ENCODE peak calls at places on chromosome 19, in eight cellular contexts. One of them, this sample, is unnamed.
A peak's percentile ranks its signal among the peaks of the same experiment; 100 is the strongest.

GRCh38 chr19:13077233-13077632 is 25.4 kb downstream of the LYL1 start:
- DNase-seq in substantia nigra: no peak
- DNase-seq in endothelial cell of umbilical vein: no peak
- DNase-seq in transverse colon: no peak
- DNase-seq in CD8-positive, alpha-beta memory T cell: no peak
- DNase-seq in heart right ventricle: no peak
- DNase-seq in CD8-positive, alpha-beta T cell: no peak
- DNase-seq in tibial nerve: no peak
- DNase-seq in this sample: peak; percentile 57

GRCh38 chr19:39405930-39406655 is 554 bp upstream of the ZFP36 start:
- DNase-seq in heart right ventricle: no peak
- DNase-seq in transverse colon: peak; percentile 89
- DNase-seq in tibial nerve: peak; percentile 82
- DNase-seq in CD8-positive, alpha-beta memory T cell: peak; percentile 73
- DNase-seq in substantia nigra: no peak
- DNase-seq in CD8-positive, alpha-beta T cell: peak; percentile 85
- DNase-seq in endothelial cell of umbilical vein: no peak
- DNase-seq in this sample: no peak

GRCh38 chr19:7441468-7442146 is 47.2 kb downstream of the PEX11G start:
- DNase-seq in heart right ventricle: no peak
- DNase-seq in transverse colon: no peak
- DNase-seq in CD8-positive, alpha-beta T cell: no peak
- DNase-seq in tibial nerve: no peak
- DNase-seq in CD8-positive, alpha-beta memory T cell: no peak
- DNase-seq in endothelial cell of umbilical vein: no peak
- DNase-seq in substantia nigra: no peak
- DNase-seq in this sample: no peak

GRCh38 chr19:35167251-35168119 is 12.9 kb downstream of the FXYD5 start:
- DNase-seq in endothelial cell of umbilical vein: no peak
- DNase-seq in CD8-positive, alpha-beta memory T cell: no peak
- DNase-seq in CD8-positive, alpha-beta T cell: no peak
- DNase-seq in heart right ventricle: no peak
- DNase-seq in transverse colon: no peak
- DNase-seq in tibial nerve: no peak
- DNase-seq in substantia nigra: no peak
- DNase-seq in this sample: no peak

GRCh38 chr19:28472843-28473242 is 740.1 kb downstream of the UQCRFS1 start:
- DNase-seq in substantia nigra: no peak
- DNase-seq in CD8-positive, alpha-beta T cell: no peak
- DNase-seq in endothelial cell of umbilical vein: no peak
- DNase-seq in transverse colon: peak; percentile 26
- DNase-seq in heart right ventricle: peak; percentile 30
- DNase-seq in CD8-positive, alpha-beta memory T cell: no peak
- DNase-seq in tibial nerve: peak; percentile 22
- DNase-seq in this sample: no peak

GRCh38 chr19:5485286-5485636 is 30.0 kb downstream of the ZNRF4 start:
- DNase-seq in substantia nigra: no peak
- DNase-seq in transverse colon: no peak
- DNase-seq in CD8-positive, alpha-beta memory T cell: no peak
- DNase-seq in tibial nerve: no peak
- DNase-seq in CD8-positive, alpha-beta T cell: no peak
- DNase-seq in heart right ventricle: no peak
- DNase-seq in endothelial cell of umbilical vein: no peak
- DNase-seq in this sample: no peak

GRCh38 chr19:51440052-51440451 is 18.2 kb downstream of the SIGLEC8 start:
- DNase-seq in tibial nerve: no peak
- DNase-seq in substantia nigra: no peak
- DNase-seq in heart right ventricle: no peak
- DNase-seq in endothelial cell of umbilical vein: no peak
- DNase-seq in CD8-positive, alpha-beta memory T cell: no peak
- DNase-seq in transverse colon: no peak
- DNase-seq in CD8-positive, alpha-beta T cell: no peak
- DNase-seq in this sample: no peak

GRCh38 chr19:34480491-34480890 is 1.1 kb upstream of the WTIP start:
- DNase-seq in endothelial cell of umbilical vein: no peak
- DNase-seq in transverse colon: no peak
- DNase-seq in CD8-positive, alpha-beta memory T cell: no peak
- DNase-seq in heart right ventricle: no peak
- DNase-seq in tibial nerve: no peak
- DNase-seq in substantia nigra: no peak
- DNase-seq in CD8-positive, alpha-beta T cell: no peak
- DNase-seq in this sample: no peak

GRCh38 chr19:49335784-49336481 is 727 bp downstream of the CD37 start:
- DNase-seq in CD8-positive, alpha-beta memory T cell: no peak
- DNase-seq in tibial nerve: no peak
- DNase-seq in transverse colon: no peak
- DNase-seq in endothelial cell of umbilical vein: no peak
- DNase-seq in CD8-positive, alpha-beta T cell: no peak
- DNase-seq in heart right ventricle: no peak
- DNase-seq in substantia nigra: no peak
- DNase-seq in this sample: no peak

GRCh38 chr19:49337267-49338022 is 2.2 kb downstream of the CD37 start:
- DNase-seq in endothelial cell of umbilical vein: no peak
- DNase-seq in tibial nerve: no peak
- DNase-seq in transverse colon: no peak
- DNase-seq in CD8-positive, alpha-beta T cell: no peak
- DNase-seq in CD8-positive, alpha-beta memory T cell: no peak
- DNase-seq in substantia nigra: no peak
- DNase-seq in heart right ventricle: no peak
- DNase-seq in this sample: no peak

GRCh38 chr19:49333426-49334288 is 1.5 kb upstream of the CD37 start:
- DNase-seq in CD8-positive, alpha-beta T cell: peak; percentile 62
- DNase-seq in heart right ventricle: no peak
- DNase-seq in tibial nerve: no peak
- DNase-seq in CD8-positive, alpha-beta memory T cell: peak; percentile 54
- DNase-seq in transverse colon: peak; percentile 68
- DNase-seq in substantia nigra: no peak
- DNase-seq in endothelial cell of umbilical vein: no peak
- DNase-seq in this sample: no peak

GRCh38 chr19:49336482-49337266 is 1.5 kb downstream of the CD37 start:
- DNase-seq in CD8-positive, alpha-beta T cell: no peak
- DNase-seq in transverse colon: no peak
- DNase-seq in heart right ventricle: no peak
- DNase-seq in endothelial cell of umbilical vein: no peak
- DNase-seq in tibial nerve: no peak
- DNase-seq in substantia nigra: no peak
- DNase-seq in CD8-positive, alpha-beta memory T cell: no peak
- DNase-seq in this sample: no peak

DNA sequence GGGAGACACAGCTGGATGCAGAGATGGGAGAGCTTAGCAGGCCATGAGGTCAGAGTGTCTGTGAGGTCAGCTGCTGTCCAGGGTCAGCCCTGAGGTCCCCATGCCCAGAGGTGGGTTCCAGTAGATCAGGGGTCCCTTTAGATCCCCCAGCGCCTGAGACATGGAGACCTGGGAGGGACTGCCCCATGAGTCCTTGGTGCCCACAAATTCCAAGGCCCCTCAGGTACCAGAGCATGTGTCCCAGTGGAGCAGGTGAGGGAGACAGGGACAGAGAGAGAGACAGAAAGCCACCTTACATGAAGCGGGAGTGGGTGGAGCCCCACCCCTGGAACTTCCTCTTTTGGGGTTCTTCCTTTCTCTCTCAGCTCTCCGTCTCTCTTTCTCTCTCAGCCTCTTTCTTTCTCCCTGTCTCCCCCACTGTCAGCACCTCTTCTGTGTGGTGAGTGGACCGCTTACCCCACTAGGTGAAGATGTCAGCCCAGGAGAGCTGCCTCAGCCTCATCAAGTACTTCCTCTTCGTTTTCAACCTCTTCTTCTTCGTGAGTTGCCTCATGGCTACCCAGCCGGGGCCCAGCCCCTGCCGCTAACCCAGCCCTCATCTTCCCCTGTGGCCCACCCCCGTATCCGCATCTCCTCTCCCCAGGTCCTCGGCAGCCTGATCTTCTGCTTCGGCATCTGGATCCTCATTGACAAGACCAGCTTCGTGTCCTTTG is at the start of gene CD37:
- DNase-seq in CD8-positive, alpha-beta memory T cell: peak; percentile 34
- DNase-seq in heart right ventricle: no peak
- DNase-seq in tibial nerve: no peak
- DNase-seq in CD8-positive, alpha-beta T cell: peak; percentile 51
- DNase-seq in transverse colon: peak; percentile 37
- DNase-seq in endothelial cell of umbilical vein: no peak
- DNase-seq in substantia nigra: no peak
- DNase-seq in this sample: no peak
- H3K27ac ChIP-seq in CD8-positive, alpha-beta memory T cell: peak within 1 kb of the TSS; percentile 74
- H3K27ac ChIP-seq in heart right ventricle: peak within 1 kb of the TSS; percentile 64
- H3K27ac ChIP-seq in tibial nerve: no peak within 1 kb of the TSS
- H3K27ac ChIP-seq in CD8-positive, alpha-beta T cell: peak within 1 kb of the TSS; percentile 66
- H3K27ac ChIP-seq in transverse colon: peak within 1 kb of the TSS; percentile 37
- H3K27ac ChIP-seq in endothelial cell of umbilical vein: no peak within 1 kb of the TSS
- H3K27ac ChIP-seq in substantia nigra: peak within 1 kb of the TSS; percentile 33
- H3K27ac ChIP-seq in this sample: no peak within 1 kb of the TSS

DNA sequence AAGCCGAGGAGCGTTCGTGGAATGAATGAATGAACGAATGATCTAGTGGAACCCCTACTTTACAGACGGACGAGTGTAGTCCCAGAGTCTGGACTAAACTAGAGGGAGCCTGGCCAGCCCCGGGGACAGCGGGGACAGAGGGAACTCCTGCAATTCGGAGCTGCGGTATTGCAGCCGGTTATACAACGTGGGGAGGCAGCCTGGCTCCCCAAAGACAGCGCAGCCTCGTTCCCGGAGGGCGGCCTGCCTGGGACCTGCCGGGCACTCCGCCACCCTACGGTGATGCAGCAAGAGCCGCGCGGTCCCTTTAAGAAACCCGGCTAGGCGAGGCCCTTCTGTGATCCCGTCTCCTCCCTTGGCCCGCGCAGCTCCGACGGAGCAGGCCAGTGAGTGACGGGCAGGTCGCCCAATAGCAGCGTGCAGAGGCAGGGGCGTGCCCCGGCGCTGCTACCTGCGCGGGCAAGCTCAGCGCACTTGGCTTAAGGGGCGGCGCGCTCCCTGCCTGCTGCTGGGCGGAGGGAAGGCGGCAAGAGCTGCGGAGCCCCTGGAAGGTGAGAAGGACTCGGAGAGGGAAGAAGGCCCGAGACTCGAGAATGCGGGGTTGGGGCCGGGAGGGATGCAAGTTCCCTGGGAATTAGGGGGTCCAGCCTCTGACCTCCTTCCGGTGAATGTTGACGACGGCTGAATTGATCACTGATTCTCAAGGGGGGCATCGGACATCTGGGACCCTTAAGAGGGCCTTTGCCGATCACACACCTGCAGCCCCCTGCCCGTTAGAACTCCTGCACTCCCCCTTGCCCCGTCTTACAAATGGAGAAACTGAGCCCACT is at the start of gene ABCA7:
- DNase-seq in CD8-positive, alpha-beta T cell: peak; percentile 99
- DNase-seq in heart right ventricle: peak; percentile 100
- DNase-seq in tibial nerve: peak; percentile 94
- DNase-seq in CD8-positive, alpha-beta memory T cell: peak; percentile 99
- DNase-seq in endothelial cell of umbilical vein: peak; percentile 98
- DNase-seq in substantia nigra: peak; percentile 80
- DNase-seq in transverse colon: peak; percentile 99
- DNase-seq in this sample: peak; percentile 96
- H3K27ac ChIP-seq in CD8-positive, alpha-beta T cell: peak within 1 kb of the TSS; percentile 71
- H3K27ac ChIP-seq in heart right ventricle: no peak within 1 kb of the TSS
- H3K27ac ChIP-seq in tibial nerve: no peak within 1 kb of the TSS
- H3K27ac ChIP-seq in CD8-positive, alpha-beta memory T cell: peak within 1 kb of the TSS; percentile 72
- H3K27ac ChIP-seq in endothelial cell of umbilical vein: no peak within 1 kb of the TSS
- H3K27ac ChIP-seq in substantia nigra: peak within 1 kb of the TSS; percentile 42
- H3K27ac ChIP-seq in transverse colon: peak within 1 kb of the TSS; percentile 81
- H3K27ac ChIP-seq in this sample: no peak within 1 kb of the TSS

GRCh38 chr19:41920878-41921277 is 7.4 kb downstream of the ERFL start:
- DNase-seq in endothelial cell of umbilical vein: no peak
- DNase-seq in substantia nigra: no peak
- DNase-seq in heart right ventricle: no peak
- DNase-seq in transverse colon: no peak
- DNase-seq in CD8-positive, alpha-beta T cell: no peak
- DNase-seq in tibial nerve: no peak
- DNase-seq in CD8-positive, alpha-beta memory T cell: no peak
- DNase-seq in this sample: no peak

GRCh38 chr19:41919948-41920712 is 8.1 kb downstream of the ERFL start:
- DNase-seq in CD8-positive, alpha-beta memory T cell: no peak
- DNase-seq in CD8-positive, alpha-beta T cell: no peak
- DNase-seq in heart right ventricle: no peak
- DNase-seq in tibial nerve: no peak
- DNase-seq in substantia nigra: no peak
- DNase-seq in transverse colon: no peak
- DNase-seq in endothelial cell of umbilical vein: no peak
- DNase-seq in this sample: no peak

GRCh38 chr19:41922220-41922576 is 6.1 kb downstream of the ERFL start:
- DNase-seq in transverse colon: no peak
- DNase-seq in tibial nerve: no peak
- DNase-seq in substantia nigra: no peak
- DNase-seq in CD8-positive, alpha-beta memory T cell: no peak
- DNase-seq in CD8-positive, alpha-beta T cell: no peak
- DNase-seq in endothelial cell of umbilical vein: no peak
- DNase-seq in heart right ventricle: no peak
- DNase-seq in this sample: no peak

GRCh38 chr19:41922585-41922984 is 5.7 kb downstream of the ERFL start:
- DNase-seq in tibial nerve: no peak
- DNase-seq in CD8-positive, alpha-beta memory T cell: no peak
- DNase-seq in heart right ventricle: no peak
- DNase-seq in substantia nigra: no peak
- DNase-seq in CD8-positive, alpha-beta T cell: no peak
- DNase-seq in endothelial cell of umbilical vein: no peak
- DNase-seq in transverse colon: no peak
- DNase-seq in this sample: no peak

DNA sequence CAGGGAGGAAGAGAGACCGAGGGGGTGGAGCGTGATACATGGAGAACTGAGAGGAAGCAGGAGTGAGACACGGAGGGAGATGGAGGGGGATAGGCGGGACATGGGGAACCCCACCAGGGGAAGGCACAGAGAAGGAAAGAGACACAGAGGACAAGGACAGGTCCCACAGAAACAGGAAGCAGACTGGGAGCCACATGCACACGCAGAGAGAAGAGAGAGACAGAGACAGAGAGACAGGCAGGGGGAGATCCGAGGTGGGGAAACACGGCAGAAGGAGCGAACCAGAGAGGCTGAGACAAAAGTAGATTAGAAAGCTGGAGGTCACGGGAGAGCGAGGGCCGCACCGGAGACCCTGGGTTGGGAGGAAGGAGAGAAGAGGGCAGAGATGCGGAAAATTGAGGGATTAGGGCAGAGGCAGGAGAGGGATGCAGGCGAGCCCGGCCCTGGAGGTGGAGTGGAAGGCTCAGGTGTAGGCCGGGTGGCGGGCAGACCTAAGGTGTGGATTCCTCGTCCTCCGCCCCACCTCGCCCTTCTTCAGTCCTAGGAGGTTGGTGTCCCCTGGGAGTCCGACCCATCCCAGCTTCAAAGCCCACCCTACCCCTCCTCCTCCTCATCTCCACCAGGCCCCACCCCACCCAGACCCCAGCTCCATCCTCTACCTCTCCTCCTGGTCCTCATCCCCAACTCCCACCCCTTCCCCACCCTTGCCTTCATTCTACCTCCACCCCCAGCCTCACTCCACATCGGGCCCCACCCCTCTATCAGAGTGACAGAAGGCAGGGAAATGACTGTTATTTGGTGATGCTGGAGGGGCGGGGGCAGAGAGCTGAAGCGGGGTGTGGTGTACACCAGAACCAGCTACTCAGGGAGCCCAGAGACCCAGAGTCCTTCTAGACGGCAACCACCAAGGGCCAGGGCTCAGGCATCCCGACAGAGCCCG is 6.7 kb downstream of the ERFL start:
- DNase-seq in heart right ventricle: no peak
- DNase-seq in endothelial cell of umbilical vein: no peak
- DNase-seq in tibial nerve: no peak
- DNase-seq in CD8-positive, alpha-beta memory T cell: no peak
- DNase-seq in substantia nigra: no peak
- DNase-seq in CD8-positive, alpha-beta T cell: no peak
- DNase-seq in transverse colon: no peak
- DNase-seq in this sample: no peak
- H3K27ac ChIP-seq in heart right ventricle: no peak overlapping the region
- H3K27ac ChIP-seq in endothelial cell of umbilical vein: no peak overlapping the region
- H3K27ac ChIP-seq in tibial nerve: no peak overlapping the region
- H3K27ac ChIP-seq in CD8-positive, alpha-beta memory T cell: no peak overlapping the region
- H3K27ac ChIP-seq in substantia nigra: no peak overlapping the region
- H3K27ac ChIP-seq in CD8-positive, alpha-beta T cell: no peak overlapping the region
- H3K27ac ChIP-seq in transverse colon: no peak overlapping the region
- H3K27ac ChIP-seq in this sample: no peak overlapping the region

GRCh38 chr19:17495639-17496265 is 15.7 kb upstream of the PGLS start:
- DNase-seq in transverse colon: no peak
- DNase-seq in heart right ventricle: no peak
- DNase-seq in substantia nigra: no peak
- DNase-seq in tibial nerve: no peak
- DNase-seq in endothelial cell of umbilical vein: no peak
- DNase-seq in CD8-positive, alpha-beta memory T cell: no peak
- DNase-seq in CD8-positive, alpha-beta T cell: no peak
- DNase-seq in this sample: no peak
- H3K27ac ChIP-seq in transverse colon: no peak overlapping the region
- H3K27ac ChIP-seq in heart right ventricle: no peak overlapping the region
- H3K27ac ChIP-seq in substantia nigra: peak overlapping the region; percentile 3
- H3K27ac ChIP-seq in tibial nerve: no peak overlapping the region
- H3K27ac ChIP-seq in endothelial cell of umbilical vein: no peak overlapping the region
- H3K27ac ChIP-seq in CD8-positive, alpha-beta memory T cell: no peak overlapping the region
- H3K27ac ChIP-seq in CD8-positive, alpha-beta T cell: no peak overlapping the region
- H3K27ac ChIP-seq in this sample: no peak overlapping the region